ENCODE peak calls at places on chromosomes 6 and 20, in nine cellular contexts. L is left ventricle myocardium inferior, Z is neuronal stem cell, U is right atrium auricular region, W is spleen, H is Caco-2, R is pancreas, C is adipocyte, I is NT2/D1. K is an unnamed sample. For H3K4me1, the result is how much of the 10 kb centered on the place peaks cover.

GRCh38 chr20:51389543-51389924 is 153.0 kb downstream of the NFATC2 start:
- DNase-seq in L (no peak), Z (no peak), U (no peak), W (no peak), H (no peak), R (no peak), C (no peak), I (no peak), K (no peak)

GRCh38 chr20:62448038-62448437 is 20.7 kb upstream of the RBBP8NL start:
- DNase-seq in L (no peak), Z (no peak), U (no peak), W (no peak), H (no peak), R (no peak), C (no peak), I (no peak), K (no peak)

GRCh38 chr20:19936801-19937583 is 80.2 kb upstream of the NAA20 start:
- DNase-seq in L (peak), Z (no peak), U (no peak), W (peak), H (no peak), R (no peak), C (no peak), I (no peak), K (no peak)

GRCh38 chr6:158663465-158664167 is 13.8 kb downstream of the SYTL3 start:
- DNase-seq in L (no peak), Z (no peak), U (no peak), W (no peak), H (no peak), R (no peak), C (no peak), I (no peak), K (no peak)

GRCh38 chr20:1451092-1451491 is 15.6 kb downstream of the NSFL1C start:
- DNase-seq in L (no peak), Z (no peak), U (no peak), W (no peak), H (no peak), R (no peak), C (peak), I (no peak), K (no peak)

GRCh38 chr6:84777888-84778287 is 13.5 kb upstream of the TBX18 start:
- DNase-seq in L (no peak), Z (no peak), U (no peak), W (no peak), H (no peak), R (no peak), C (no peak), I (no peak), K (no peak)

GRCh38 chr6:55175078-55175777 is 913 bp downstream of the HCRTR2 start:
- DNase-seq in L (no peak), Z (no peak), U (no peak), W (no peak), H (no peak), R (no peak), C (no peak), I (no peak), K (no peak)

GRCh38 chr6:29976588-29977424 is 34.5 kb downstream of the HLA-A start:
- DNase-seq in L (peak), Z (peak), U (peak), W (peak), H (peak), R (peak), C (peak), I (no peak), K (peak)

GRCh38 chr6:141057761-141058160 is 1075.0 kb upstream of the GJE1 start:
- DNase-seq in L (no peak), Z (no peak), U (no peak), W (no peak), H (no peak), R (no peak), C (no peak), I (no peak), K (no peak)

GRCh38 chr6:37105782-37106137 is 64.2 kb upstream of the PIM1 start:
- DNase-seq in L (no peak), Z (no peak), U (no peak), W (no peak), H (no peak), R (no peak), C (no peak), I (no peak), K (no peak)

GRCh38 chr6:82182756-82183155 is 64.8 kb downstream of the IBTK start:
- DNase-seq in L (no peak), Z (no peak), U (no peak), W (no peak), H (no peak), R (no peak), C (peak), I (no peak), K (no peak)

GRCh38 chr6:139605350-139605749 is 230.9 kb upstream of the CITED2 start:
- DNase-seq in L (no peak), Z (no peak), U (no peak), W (no peak), H (no peak), R (no peak), C (no peak), I (no peak), K (no peak)

GRCh38 chr6:41713650-41714291 is 21.6 kb downstream of the TFEB start:
- DNase-seq in L (no peak), Z (no peak), U (no peak), W (peak), H (no peak), R (no peak), C (no peak), I (no peak), K (no peak)

GRCh38 chr6:75331134-75331533 is 46.5 kb upstream of the TMEM30A start:
- DNase-seq in L (no peak), Z (no peak), U (no peak), W (no peak), H (no peak), R (no peak), C (peak), I (no peak), K (no peak)

GRCh38 chr20:7980332-7981046 is 39.1 kb downstream of the TMX4 start:
- DNase-seq in L (no peak), Z (peak), U (no peak), W (no peak), H (peak), R (no peak), C (peak), I (peak), K (no peak)

GRCh38 chr6:71406871-71407860 is 118.6 kb downstream of the OGFRL1 start:
- DNase-seq in L (no peak), Z (no peak), U (no peak), W (no peak), H (no peak), R (no peak), C (no peak), I (no peak), K (no peak)

GRCh38 chr20:25466846-25467245 is 59.4 kb downstream of the GINS1 start:
- DNase-seq in L (no peak), Z (no peak), U (no peak), W (peak), H (no peak), R (peak), C (no peak), I (no peak), K (no peak)

GRCh38 chr6:2963756-2964155 is 7.6 kb downstream of the SERPINB6 start:
- DNase-seq in L (no peak), Z (no peak), U (no peak), W (no peak), H (no peak), R (peak), C (no peak), I (no peak), K (no peak)

GRCh38 chr6:42745083-42745637 is 743 bp downstream of the TBCC start:
- DNase-seq in L (no peak), Z (peak), U (no peak), W (peak), H (peak), R (no peak), C (peak), I (no peak), K (no peak)

GRCh38 chr20:32522775-32523612 is 62.1 kb downstream of the NOL4L start:
- DNase-seq in L (no peak), Z (no peak), U (no peak), W (peak), H (no peak), R (peak), C (no peak), I (no peak), K (no peak)

GRCh38 chr6:30915591-30915946 is 1.5 kb downstream of the VARS2 start:
- DNase-seq in L (no peak), Z (peak), U (no peak), W (no peak), H (no peak), R (no peak), C (peak), I (peak), K (peak)

GRCh38 chr6:137878810-137879285 is 11.8 kb downstream of the TNFAIP3 start:
- DNase-seq in L (peak), Z (peak), U (peak), W (peak), H (no peak), R (no peak), C (no peak), I (no peak), K (no peak)

GRCh38 chr6:69867075-69867911 is 937 bp downstream of the COL19A1 start:
- DNase-seq in L (peak), Z (peak), U (peak), W (peak), H (peak), R (peak), C (peak), I (peak), K (peak)

GRCh38 chr6:157534991-157535353 is 154.0 kb downstream of the ZDHHC14 start:
- DNase-seq in L (no peak), Z (no peak), U (no peak), W (no peak), H (no peak), R (no peak), C (no peak), I (no peak), K (no peak)

GRCh38 chr6:109768485-109768884 is 77.4 kb downstream of the FIG4 start:
- DNase-seq in L (no peak), Z (no peak), U (no peak), W (no peak), H (no peak), R (no peak), C (no peak), I (no peak), K (no peak)

GRCh38 chr6:3325210-3325609 is 66.5 kb downstream of the PSMG4 start:
- DNase-seq in L (no peak), Z (no peak), U (no peak), W (no peak), H (no peak), R (no peak), C (peak), I (no peak), K (no peak)

GRCh38 chr6:152185158-152185574 is 377.7 kb downstream of the ESR1 start:
- DNase-seq in L (no peak), Z (no peak), U (no peak), W (no peak), H (no peak), R (no peak), C (no peak), I (no peak), K (no peak)

GRCh38 chr20:25491446-25492038 is 84.1 kb downstream of the GINS1 start:
- DNase-seq in L (no peak), Z (no peak), U (no peak), W (no peak), H (no peak), R (no peak), C (no peak), I (no peak), K (no peak)

GRCh38 chr20:56689318-56689717 is 60.2 kb downstream of the TFAP2C start:
- DNase-seq in L (no peak), Z (no peak), U (no peak), W (no peak), H (peak), R (no peak), C (peak), I (no peak), K (no peak)

GRCh38 chr6:146965110-146965689 is 239.0 kb upstream of the STXBP5 start:
- DNase-seq in L (no peak), Z (no peak), U (no peak), W (no peak), H (no peak), R (no peak), C (no peak), I (no peak), K (no peak)

GRCh38 chr6:41061196-41061726 is 8.3 kb downstream of the APOBEC2 start:
- DNase-seq in L (no peak), Z (no peak), U (no peak), W (no peak), H (no peak), R (no peak), C (no peak), I (no peak), K (no peak)

GRCh38 chr6:68197356-68197755 is 437.7 kb upstream of the ADGRB3 start:
- DNase-seq in L (no peak), Z (no peak), U (no peak), W (no peak), H (no peak), R (no peak), C (peak), I (no peak), K (no peak)

DNA sequence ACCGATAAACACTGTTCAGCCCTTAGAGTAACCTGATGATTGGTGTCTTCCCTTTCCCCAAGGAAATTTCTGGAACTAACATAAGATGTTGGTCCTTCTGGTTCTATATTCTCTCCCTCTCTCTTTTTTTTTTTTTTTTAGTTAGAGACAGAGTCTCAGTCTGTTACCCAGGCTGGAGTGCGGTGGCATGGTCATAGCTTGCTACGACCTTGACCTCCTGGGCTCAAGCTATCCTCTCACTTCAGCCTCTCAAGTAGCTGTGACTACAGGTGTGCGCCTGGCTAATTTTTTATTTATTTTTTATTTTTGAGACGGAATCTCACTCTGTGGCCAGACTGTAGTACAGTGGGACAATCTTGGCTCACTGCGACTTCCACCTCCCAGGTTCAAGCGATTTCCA is 12.9 kb downstream of the PANK2 start:
- DNase-seq in L (no peak), Z (no peak), U (no peak), W (no peak), H (no peak), R (no peak), C (no peak), I (no peak), K (no peak)
- H3K4me1 ChIP-seq in L (half or more), Z (under half), U (under half), W (half or more), H (under half), R (under half), C (under half), I (under half), K (half or more)

GRCh38 chr6:44217332-44218143 is 812 bp downstream of the MYMX start:
- DNase-seq in L (peak), Z (no peak), U (no peak), W (no peak), H (no peak), R (peak), C (no peak), I (no peak), K (peak)

GRCh38 chr6:44219815-44220784 is 3.3 kb upstream of the SLC29A1 start:
- DNase-seq in L (no peak), Z (no peak), U (no peak), W (peak), H (no peak), R (no peak), C (no peak), I (no peak), K (no peak)

GRCh38 chr6:44214307-44214706 is 2.4 kb upstream of the MYMX start:
- DNase-seq in L (no peak), Z (no peak), U (no peak), W (no peak), H (no peak), R (no peak), C (no peak), I (no peak), K (no peak)

GRCh38 chr6:44219053-44219814 is 2.5 kb downstream of the MYMX start:
- DNase-seq in L (peak), Z (peak), U (peak), W (peak), H (peak), R (peak), C (peak), I (peak), K (peak)

DNA sequence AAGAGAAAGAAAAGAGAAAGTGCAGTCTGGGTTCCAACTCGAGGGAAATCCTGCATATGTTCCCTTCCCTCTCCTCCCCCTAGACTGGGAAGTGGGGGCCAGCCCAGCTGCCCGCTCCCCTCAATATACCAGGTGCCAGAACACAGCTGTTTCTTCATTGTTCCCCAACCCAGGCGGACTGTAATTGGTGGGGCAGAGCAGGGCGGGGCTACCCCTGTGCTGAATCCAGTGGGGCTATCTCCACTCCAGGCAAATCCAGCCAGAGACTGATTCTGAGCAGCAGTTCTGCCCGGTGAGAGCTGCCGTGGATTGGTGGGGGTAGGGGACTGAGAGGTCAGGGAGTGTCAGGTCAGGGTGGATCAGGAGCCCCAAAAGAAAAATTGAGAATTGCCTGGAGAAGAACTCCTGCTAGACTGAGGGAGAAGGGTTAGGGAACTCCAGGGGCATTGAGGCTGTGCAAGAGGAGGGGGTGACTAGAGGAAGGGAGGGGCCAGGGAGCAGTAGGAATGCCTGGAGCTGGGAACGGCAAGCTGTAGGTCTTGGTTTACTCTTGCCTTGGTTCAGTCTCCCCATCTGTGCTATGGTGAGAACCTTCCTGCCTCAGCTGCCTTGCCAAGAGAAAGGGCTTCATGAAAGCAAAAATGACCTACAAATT is at the start of gene MYMX:
- DNase-seq in L (peak), Z (no peak), U (no peak), W (no peak), H (no peak), R (no peak), C (no peak), I (no peak), K (no peak)
- H3K4me1 ChIP-seq in L (half or more), Z (under half), U (under half), W (under half), H (under half), R (under half), C (under half), I (under half), K (under half)

DNA sequence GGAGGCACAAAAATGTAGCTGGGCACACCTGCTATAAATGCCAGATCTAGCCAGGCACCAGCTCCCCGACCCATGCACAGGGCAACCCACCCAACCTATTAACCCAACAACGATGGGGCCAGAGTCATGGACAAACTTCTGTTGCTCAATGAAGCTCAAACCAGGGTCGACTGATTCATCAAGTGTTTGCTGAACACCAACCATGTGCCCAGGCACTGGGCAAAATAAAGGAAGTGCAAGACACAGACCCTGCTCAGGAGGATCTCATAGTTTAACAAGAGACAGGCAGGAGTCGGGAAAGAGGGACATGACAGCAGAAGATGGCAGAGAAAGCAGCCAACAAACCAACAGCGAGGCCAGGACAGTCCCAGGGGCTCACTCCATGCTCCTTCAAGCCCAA is 18.8 kb downstream of the KCNK5 start:
- DNase-seq in L (no peak), Z (no peak), U (no peak), W (no peak), H (no peak), R (no peak), C (no peak), I (no peak), K (no peak)
- H3K4me1 ChIP-seq in L (under half), Z (under half), U (under half), W (under half), H (half or more), R (half or more), C (under half), I (under half), K (half or more)

DNA sequence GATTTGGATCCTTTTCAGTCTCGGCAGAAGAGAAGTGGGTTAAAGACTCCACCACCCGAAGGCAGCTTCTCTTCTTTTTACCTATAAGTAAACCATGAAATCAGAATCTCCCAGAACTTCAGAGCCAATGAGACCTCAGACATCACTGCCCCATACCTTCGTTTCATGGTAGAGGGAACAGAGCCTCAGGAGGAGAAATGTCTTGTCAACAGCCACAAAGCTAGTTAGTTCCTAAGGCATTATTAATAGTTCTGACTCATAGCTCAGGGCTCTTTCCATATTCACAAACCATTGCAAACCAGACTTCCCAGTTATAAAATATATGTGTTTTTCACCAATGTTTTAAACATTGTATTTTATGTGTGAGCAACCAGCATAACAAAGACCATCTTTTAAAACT is 118.7 kb upstream of the RIPOR2 start:
- DNase-seq in L (no peak), Z (no peak), U (no peak), W (no peak), H (no peak), R (no peak), C (peak), I (no peak), K (no peak)
- H3K4me1 ChIP-seq in L (under half), Z (under half), U (under half), W (half or more), H (under half), R (under half), C (under half), I (under half), K (under half)